ENCODE peak calls at places on chromosome 9, in five cellular contexts. One of them, this sample, is unnamed. For H3K4me1 and H3K27me3, the result is how much of the 10 kb centered on the place peaks cover.

GRCh38 chr9:99130069-99130468 is 25.2 kb downstream of the TGFBR1 start:
- DNase-seq in CD8-positive, alpha-beta memory T cell: no peak
- DNase-seq in heart right ventricle: no peak
- DNase-seq in CD8-positive, alpha-beta T cell: no peak
- DNase-seq in NT2/D1: no peak
- DNase-seq in this sample: no peak

GRCh38 chr9:133553123-133553522 is 18.6 kb downstream of the ADAMTSL2 start:
- DNase-seq in CD8-positive, alpha-beta T cell: no peak
- DNase-seq in CD8-positive, alpha-beta memory T cell: no peak
- DNase-seq in heart right ventricle: no peak
- DNase-seq in NT2/D1: no peak
- DNase-seq in this sample: no peak

GRCh38 chr9:20409321-20410092 is 212.8 kb downstream of the MLLT3 start:
- DNase-seq in CD8-positive, alpha-beta T cell: no peak
- DNase-seq in CD8-positive, alpha-beta memory T cell: no peak
- DNase-seq in NT2/D1: no peak
- DNase-seq in heart right ventricle: no peak
- DNase-seq in this sample: no peak

GRCh38 chr9:16985559-16986348 is 115.3 kb upstream of the BNC2 start:
- DNase-seq in NT2/D1: peak
- DNase-seq in CD8-positive, alpha-beta T cell: no peak
- DNase-seq in heart right ventricle: no peak
- DNase-seq in CD8-positive, alpha-beta memory T cell: no peak
- DNase-seq in this sample: no peak

GRCh38 chr9:95497772-95498171 is 19.0 kb downstream of the PTCH1 start:
- DNase-seq in CD8-positive, alpha-beta T cell: no peak
- DNase-seq in NT2/D1: no peak
- DNase-seq in heart right ventricle: no peak
- DNase-seq in CD8-positive, alpha-beta memory T cell: no peak
- DNase-seq in this sample: no peak

GRCh38 chr9:489198-490197 is 274.8 kb downstream of the DOCK8 start:
- DNase-seq in CD8-positive, alpha-beta memory T cell: no peak
- DNase-seq in CD8-positive, alpha-beta T cell: no peak
- DNase-seq in heart right ventricle: no peak
- DNase-seq in NT2/D1: no peak
- DNase-seq in this sample: no peak

GRCh38 chr9:91027005-91027404 is 225.4 kb downstream of the SYK start:
- DNase-seq in CD8-positive, alpha-beta memory T cell: no peak
- DNase-seq in heart right ventricle: no peak
- DNase-seq in NT2/D1: no peak
- DNase-seq in CD8-positive, alpha-beta T cell: no peak
- DNase-seq in this sample: no peak

GRCh38 chr9:84823426-84824271 is 154.1 kb downstream of the NTRK2 start:
- DNase-seq in CD8-positive, alpha-beta T cell: no peak
- DNase-seq in NT2/D1: no peak
- DNase-seq in CD8-positive, alpha-beta memory T cell: no peak
- DNase-seq in heart right ventricle: no peak
- DNase-seq in this sample: no peak

GRCh38 chr9:78909566-78909965 is 612.6 kb downstream of the PSAT1 start:
- DNase-seq in heart right ventricle: no peak
- DNase-seq in CD8-positive, alpha-beta T cell: no peak
- DNase-seq in NT2/D1: no peak
- DNase-seq in CD8-positive, alpha-beta memory T cell: no peak
- DNase-seq in this sample: no peak

GRCh38 chr9:36088020-36088419 is 48.5 kb upstream of the GLIPR2 start:
- DNase-seq in NT2/D1: no peak
- DNase-seq in heart right ventricle: no peak
- DNase-seq in CD8-positive, alpha-beta T cell: no peak
- DNase-seq in CD8-positive, alpha-beta memory T cell: no peak
- DNase-seq in this sample: no peak

GRCh38 chr9:2469681-2470141 is 151.9 kb upstream of the VLDLR start:
- DNase-seq in NT2/D1: peak
- DNase-seq in CD8-positive, alpha-beta memory T cell: no peak
- DNase-seq in heart right ventricle: peak
- DNase-seq in CD8-positive, alpha-beta T cell: no peak
- DNase-seq in this sample: no peak

GRCh38 chr9:34492051-34492450 is 30.7 kb downstream of the ENHO start:
- DNase-seq in CD8-positive, alpha-beta memory T cell: no peak
- DNase-seq in NT2/D1: no peak
- DNase-seq in heart right ventricle: no peak
- DNase-seq in CD8-positive, alpha-beta T cell: no peak
- DNase-seq in this sample: no peak

GRCh38 chr9:69622664-69623063 is 49.5 kb downstream of the APBA1 start:
- DNase-seq in NT2/D1: no peak
- DNase-seq in heart right ventricle: no peak
- DNase-seq in CD8-positive, alpha-beta memory T cell: no peak
- DNase-seq in CD8-positive, alpha-beta T cell: no peak
- DNase-seq in this sample: no peak

GRCh38 chr9:115849679-115850412 is 303.7 kb upstream of the PAPPA start:
- DNase-seq in CD8-positive, alpha-beta memory T cell: no peak
- DNase-seq in heart right ventricle: no peak
- DNase-seq in CD8-positive, alpha-beta T cell: no peak
- DNase-seq in NT2/D1: no peak
- DNase-seq in this sample: no peak

GRCh38 chr9:110141118-110141797 is 66.7 kb downstream of the C9orf152 start:
- DNase-seq in CD8-positive, alpha-beta memory T cell: no peak
- DNase-seq in NT2/D1: no peak
- DNase-seq in CD8-positive, alpha-beta T cell: no peak
- DNase-seq in heart right ventricle: no peak
- DNase-seq in this sample: no peak

GRCh38 chr9:72579880-72580570 is 58.6 kb downstream of the TMC1 start:
- DNase-seq in CD8-positive, alpha-beta T cell: no peak
- DNase-seq in NT2/D1: no peak
- DNase-seq in CD8-positive, alpha-beta memory T cell: no peak
- DNase-seq in heart right ventricle: no peak
- DNase-seq in this sample: no peak

GRCh38 chr9:34710023-34710422 is at the start of gene CCL21:
- DNase-seq in NT2/D1: no peak
- DNase-seq in CD8-positive, alpha-beta memory T cell: no peak
- DNase-seq in heart right ventricle: peak
- DNase-seq in CD8-positive, alpha-beta T cell: no peak
- DNase-seq in this sample: no peak

GRCh38 chr9:100108572-100108971 is 9.5 kb downstream of the INVS start:
- DNase-seq in heart right ventricle: no peak
- DNase-seq in CD8-positive, alpha-beta memory T cell: no peak
- DNase-seq in CD8-positive, alpha-beta T cell: no peak
- DNase-seq in NT2/D1: no peak
- DNase-seq in this sample: no peak

GRCh38 chr9:20640331-20641187 is 18.3 kb upstream of the MLLT3 start:
- DNase-seq in CD8-positive, alpha-beta T cell: peak
- DNase-seq in NT2/D1: no peak
- DNase-seq in CD8-positive, alpha-beta memory T cell: peak
- DNase-seq in heart right ventricle: peak
- DNase-seq in this sample: peak

GRCh38 chr9:6417186-6417585 is 4.2 kb downstream of the UHRF2 start:
- DNase-seq in NT2/D1: no peak
- DNase-seq in CD8-positive, alpha-beta T cell: no peak
- DNase-seq in heart right ventricle: no peak
- DNase-seq in CD8-positive, alpha-beta memory T cell: no peak
- DNase-seq in this sample: no peak

GRCh38 chr9:132026932-132027585 is 52.6 kb downstream of the MED27 start:
- DNase-seq in CD8-positive, alpha-beta memory T cell: no peak
- DNase-seq in heart right ventricle: no peak
- DNase-seq in CD8-positive, alpha-beta T cell: no peak
- DNase-seq in NT2/D1: peak
- DNase-seq in this sample: no peak
- H3K4me3 ChIP-seq in CD8-positive, alpha-beta memory T cell: no peak
- H3K4me3 ChIP-seq in heart right ventricle: no peak
- H3K4me3 ChIP-seq in CD8-positive, alpha-beta T cell: no peak
- H3K4me3 ChIP-seq in NT2/D1: no peak
- H3K4me3 ChIP-seq in this sample: no peak

DNA sequence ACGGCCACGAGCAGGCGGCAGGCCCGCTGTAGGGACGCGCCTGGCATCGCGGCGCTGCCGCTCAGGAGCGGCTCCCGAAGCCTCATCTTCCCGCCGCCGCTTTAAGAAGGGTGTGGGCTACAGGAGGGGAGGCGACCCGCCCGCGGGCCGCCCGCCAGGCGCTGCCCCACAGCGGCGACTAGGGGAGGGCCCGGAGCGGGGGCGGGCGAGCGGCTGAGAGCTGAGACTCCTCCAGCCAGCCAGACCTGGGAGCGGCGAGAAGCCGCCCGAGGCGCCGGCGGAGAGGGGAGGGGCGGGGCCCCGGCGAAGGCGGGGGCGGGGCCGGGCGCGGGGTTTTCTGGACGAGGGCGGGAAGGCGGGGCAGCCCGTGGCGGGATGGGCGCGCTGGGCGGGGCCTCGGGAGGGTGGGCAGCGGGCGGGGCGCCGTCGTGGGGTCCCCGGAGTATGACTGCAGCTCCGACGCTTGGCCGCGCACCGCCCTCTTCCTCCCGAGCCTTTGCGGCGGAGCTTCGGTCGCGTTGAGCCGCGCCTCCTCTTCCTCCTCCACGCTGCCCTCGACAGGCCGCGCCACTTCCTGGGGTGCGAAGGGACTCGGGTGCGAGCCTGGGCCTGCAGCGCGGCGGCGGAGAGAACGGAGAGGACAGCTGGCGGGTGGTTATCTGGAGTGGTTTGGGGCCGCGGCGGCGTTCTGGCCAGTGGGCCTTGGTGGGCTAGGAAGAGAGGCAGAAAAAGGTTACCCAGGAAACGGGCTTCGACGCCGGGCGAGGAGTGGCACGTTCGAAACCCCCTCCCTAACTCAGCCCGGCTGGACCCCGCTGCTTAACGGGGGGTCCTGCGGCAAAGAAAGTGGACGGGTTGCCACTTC is at the start of gene B4GALT1:
- DNase-seq in CD8-positive, alpha-beta memory T cell: peak
- DNase-seq in CD8-positive, alpha-beta T cell: peak
- DNase-seq in NT2/D1: peak
- DNase-seq in heart right ventricle: peak
- DNase-seq in this sample: peak
- H3K4me1 ChIP-seq in CD8-positive, alpha-beta memory T cell: under half
- H3K4me1 ChIP-seq in CD8-positive, alpha-beta T cell: half or more
- H3K4me1 ChIP-seq in NT2/D1: under half
- H3K4me1 ChIP-seq in heart right ventricle: half or more
- H3K4me1 ChIP-seq in this sample: half or more

DNA sequence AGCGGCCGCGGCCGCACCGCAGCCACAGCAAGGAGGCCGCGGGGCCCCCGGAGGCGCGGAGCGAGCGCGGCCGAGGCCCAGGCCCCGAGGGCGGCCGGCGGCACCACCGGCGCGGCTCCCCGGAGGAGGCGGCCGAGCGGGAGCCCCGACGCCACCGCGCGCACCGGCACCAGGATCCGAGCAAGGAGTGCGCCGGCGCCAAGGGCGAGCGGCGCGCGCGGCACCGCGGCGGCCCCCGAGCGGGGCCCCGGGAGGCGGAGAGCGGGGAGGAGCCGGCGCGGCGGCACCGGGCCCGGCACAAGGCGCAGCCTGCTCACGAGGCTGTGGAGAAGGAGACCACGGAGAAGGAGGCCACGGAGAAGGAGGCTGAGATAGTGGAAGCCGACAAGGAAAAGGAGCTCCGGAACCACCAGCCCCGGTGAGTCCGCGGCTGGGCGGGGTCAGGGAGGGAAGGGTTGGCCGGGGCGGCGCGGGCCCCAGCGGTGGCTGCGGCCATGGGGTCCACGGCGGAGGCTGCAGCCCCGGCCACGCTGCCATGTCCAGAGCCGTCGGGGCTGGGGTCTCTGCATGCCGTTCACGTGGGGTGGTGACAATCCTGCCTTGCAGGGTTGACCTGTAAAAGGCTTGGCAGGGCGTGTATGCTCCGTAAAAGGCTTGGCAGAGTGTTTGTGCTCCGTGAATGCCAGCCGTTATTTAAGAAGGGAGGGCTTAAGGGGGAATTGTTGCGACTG is 146.0 kb downstream of the CACNA1B start:
- DNase-seq in CD8-positive, alpha-beta T cell: no peak
- DNase-seq in heart right ventricle: no peak
- DNase-seq in NT2/D1: no peak
- DNase-seq in CD8-positive, alpha-beta memory T cell: no peak
- DNase-seq in this sample: no peak
- H3K27me3 ChIP-seq in CD8-positive, alpha-beta T cell: under half
- H3K27me3 ChIP-seq in heart right ventricle: under half
- H3K27me3 ChIP-seq in NT2/D1: under half
- H3K27me3 ChIP-seq in CD8-positive, alpha-beta memory T cell: under half
- H3K27me3 ChIP-seq in this sample: under half

DNA sequence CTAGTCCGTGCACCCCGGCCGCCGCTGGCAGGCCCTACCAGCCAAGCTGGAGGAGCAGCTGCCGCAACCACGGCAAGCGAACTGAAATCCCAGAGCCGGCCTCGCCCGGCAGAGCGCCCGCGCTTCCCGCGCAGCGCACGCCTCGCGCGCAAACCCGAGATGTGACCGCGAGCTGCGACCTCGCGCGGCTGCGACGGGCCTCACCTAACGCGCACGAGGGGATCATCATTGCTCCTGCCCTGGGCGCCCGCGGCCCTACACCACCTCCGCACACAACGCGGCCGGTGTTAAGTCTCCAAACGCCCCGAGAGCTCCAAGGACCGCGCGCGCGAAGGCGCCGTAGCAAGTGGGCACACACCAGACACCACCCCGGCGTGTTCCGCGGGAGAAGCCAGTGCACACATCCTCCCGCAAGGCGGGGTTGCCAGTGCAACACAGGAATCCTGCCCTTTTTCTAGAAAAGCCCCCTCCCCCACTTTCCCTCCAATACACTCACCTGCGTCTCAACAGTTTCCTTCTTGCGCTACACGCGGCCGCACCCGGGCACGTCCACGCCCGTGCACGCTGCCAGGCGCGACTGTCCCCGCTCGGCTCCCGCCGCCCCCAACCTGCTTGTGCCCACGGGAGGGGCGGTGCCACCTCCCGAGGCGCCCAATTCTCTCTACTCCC is 5.2 kb downstream of the ELAVL2 start:
- DNase-seq in CD8-positive, alpha-beta T cell: no peak
- DNase-seq in CD8-positive, alpha-beta memory T cell: no peak
- DNase-seq in NT2/D1: no peak
- DNase-seq in heart right ventricle: no peak
- DNase-seq in this sample: no peak
- H3K4me3 ChIP-seq in CD8-positive, alpha-beta T cell: no peak
- H3K4me3 ChIP-seq in CD8-positive, alpha-beta memory T cell: no peak
- H3K4me3 ChIP-seq in NT2/D1: peak
- H3K4me3 ChIP-seq in heart right ventricle: peak
- H3K4me3 ChIP-seq in this sample: no peak

GRCh38 chr9:135759676-135760300 is 57.8 kb downstream of the KCNT1 start:
- DNase-seq in CD8-positive, alpha-beta memory T cell: no peak
- DNase-seq in CD8-positive, alpha-beta T cell: no peak
- DNase-seq in heart right ventricle: no peak
- DNase-seq in NT2/D1: no peak
- DNase-seq in this sample: no peak
- H3K4me1 ChIP-seq in CD8-positive, alpha-beta memory T cell: under half
- H3K4me1 ChIP-seq in CD8-positive, alpha-beta T cell: under half
- H3K4me1 ChIP-seq in heart right ventricle: under half
- H3K4me1 ChIP-seq in NT2/D1: under half
- H3K4me1 ChIP-seq in this sample: under half

DNA sequence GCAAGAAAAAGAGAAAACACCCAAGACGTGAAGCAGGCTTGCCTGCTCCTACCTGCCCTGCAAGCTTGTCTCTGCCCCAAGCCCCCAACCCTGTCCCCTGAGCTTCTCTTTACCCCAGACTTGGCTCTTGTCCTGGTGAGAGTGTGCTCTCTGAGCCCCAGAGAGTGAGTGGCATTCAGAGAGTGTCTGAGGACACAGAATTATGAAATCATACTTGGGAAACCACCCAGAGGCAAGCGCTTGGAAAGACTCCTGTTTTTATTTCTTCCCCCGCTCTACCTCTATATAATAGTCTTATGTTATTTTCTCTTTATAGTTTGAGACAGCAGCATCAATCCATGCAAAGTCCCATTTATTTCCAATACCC is 287.2 kb downstream of the GADD45G start:
- DNase-seq in CD8-positive, alpha-beta T cell: no peak
- DNase-seq in NT2/D1: no peak
- DNase-seq in CD8-positive, alpha-beta memory T cell: no peak
- DNase-seq in heart right ventricle: no peak
- DNase-seq in this sample: no peak
- H3K27me3 ChIP-seq in CD8-positive, alpha-beta T cell: under half
- H3K27me3 ChIP-seq in NT2/D1: under half
- H3K27me3 ChIP-seq in CD8-positive, alpha-beta memory T cell: under half
- H3K27me3 ChIP-seq in heart right ventricle: under half
- H3K27me3 ChIP-seq in this sample: under half

This sample was measured in CD4-positive, CD25-positive, alpha-beta regulatory T cell.